ENCODE peak calls at places on chromosome 3, in nine cellular contexts. T is activated naive CD4-positive, alpha-beta T cell treated with anti-CD3 and anti-CD28 coated beads, Interleukin-2, amount 50 U/mL, for 72 hours; Y is IMR-90; L is GM12865; B is neural progenitor cell; H is LHCN-M2; M is HL-60; W is AG08396; R is epithelial cell of esophagus. I is an unnamed sample.

GRCh38 chr3:23761440-23761896 is 44.3 kb upstream of the UBE2E1 start:
- DNase-seq in M (peak), H (peak), R (peak), L (peak), T (no peak), W (peak), Y (peak), B (peak), I (peak)

GRCh38 chr3:112384769-112385168 is 51.8 kb downstream of the CD200 start:
- DNase-seq in R (no peak), L (no peak), H (no peak), B (no peak), M (no peak), T (no peak), W (no peak), Y (peak), I (no peak)

GRCh38 chr3:194540268-194540937 is 53.6 kb upstream of the ATP13A3 start:
- DNase-seq in M (peak), H (no peak), R (no peak), L (no peak), W (peak), T (no peak), Y (peak), B (no peak), I (no peak)

GRCh38 chr3:161474691-161475090 is 21.9 kb upstream of the OTOL1 start:
- DNase-seq in B (no peak), Y (no peak), R (no peak), T (no peak), H (no peak), L (no peak), M (no peak), W (no peak), I (no peak)

GRCh38 chr3:138438896-138439295 is 4.5 kb downstream of the ESYT3 start:
- DNase-seq in B (no peak), Y (no peak), M (no peak), W (no peak), H (peak), L (no peak), T (no peak), R (peak), I (no peak)

GRCh38 chr3:172221550-172221949 is 182.2 kb downstream of the FNDC3B start:
- DNase-seq in Y (peak), M (no peak), B (no peak), H (peak), R (peak), W (peak), L (no peak), T (no peak), I (peak)

GRCh38 chr3:18761530-18761929 is 336.4 kb upstream of the SATB1 start:
- DNase-seq in Y (no peak), M (no peak), R (no peak), T (no peak), W (no peak), H (no peak), L (no peak), B (no peak), I (no peak)

GRCh38 chr3:152650177-152650576 is 184.8 kb upstream of the P2RY1 start:
- DNase-seq in W (no peak), R (no peak), M (no peak), B (no peak), L (no peak), Y (no peak), T (no peak), H (peak), I (no peak)

GRCh38 chr3:11591401-11592266 is 52.1 kb downstream of the VGLL4 start:
- DNase-seq in Y (peak), W (peak), H (peak), B (peak), T (no peak), M (peak), R (peak), L (no peak), I (no peak)

GRCh38 chr3:194930439-194931204 is 244.9 kb downstream of the FAM43A start:
- DNase-seq in H (no peak), R (peak), Y (peak), T (no peak), B (no peak), W (peak), L (no peak), M (peak), I (peak)

GRCh38 chr3:188421151-188421821 is 267.3 kb downstream of the LPP start:
- DNase-seq in Y (peak), L (no peak), W (peak), M (no peak), T (no peak), R (peak), H (peak), B (no peak), I (peak)

GRCh38 chr3:46537316-46537715 is 28.8 kb downstream of the LRRC2 start:
- DNase-seq in T (no peak), M (no peak), R (no peak), L (no peak), Y (peak), W (no peak), H (no peak), B (no peak), I (no peak)

GRCh38 chr3:29144361-29144760 is 136.5 kb upstream of the RBMS3 start:
- DNase-seq in R (no peak), W (no peak), B (no peak), L (no peak), T (no peak), Y (no peak), M (no peak), H (no peak), I (no peak)

GRCh38 chr3:28000608-28001007 is 240.8 kb upstream of the CMC1 start:
- DNase-seq in T (no peak), R (no peak), L (no peak), Y (no peak), B (no peak), M (no peak), H (no peak), W (no peak), I (no peak)

GRCh38 chr3:41681479-41681878 is 280.4 kb downstream of the ULK4 start:
- DNase-seq in H (peak), M (no peak), L (no peak), B (no peak), T (no peak), W (peak), R (peak), Y (peak), I (peak)

GRCh38 chr3:32148356-32148755 is 41.9 kb downstream of the GPD1L start:
- DNase-seq in W (no peak), Y (no peak), L (no peak), B (no peak), M (no peak), R (no peak), H (no peak), T (no peak), I (no peak)

GRCh38 chr3:127377801-127378442 is 90.1 kb upstream of the PRR20G start:
- DNase-seq in L (no peak), R (no peak), B (no peak), Y (no peak), H (no peak), T (no peak), W (no peak), M (no peak), I (no peak)

GRCh38 chr3:134776518-134776917 is 18.5 kb upstream of the EPHB1 start:
- DNase-seq in W (no peak), Y (no peak), B (no peak), M (no peak), R (no peak), L (no peak), H (no peak), T (no peak), I (no peak)

GRCh38 chr3:13612829-13613228 is 63.9 kb downstream of the FBLN2 start:
- DNase-seq in Y (peak), L (no peak), W (no peak), M (no peak), H (no peak), B (no peak), T (no peak), R (peak), I (no peak)

GRCh38 chr3:194140520-194141414 is 4.8 kb downstream of the HES1 start:
- DNase-seq in H (no peak), L (no peak), T (peak), B (peak), R (peak), M (no peak), W (no peak), Y (no peak), I (peak)

GRCh38 chr3:73419993-73420392 is 204.7 kb downstream of the PDZRN3 start:
- DNase-seq in M (no peak), L (no peak), H (no peak), W (no peak), Y (peak), R (no peak), B (no peak), T (no peak), I (no peak)